ENCODE peak calls at places on chromosomes 5 and 9, in seven cellular contexts. M is gastrocnemius medialis, N is right atrium auricular region, R is upper lobe of right lung, Q is psoas muscle, Z is heart left ventricle, L is A673. E is an unnamed sample.

GRCh38 chr5:91144491-91145232 is 238.5 kb downstream of the ARRDC3 start:
- DNase-seq in M (no peak), N (no peak), R (no peak), Q (no peak), Z (no peak), L (no peak), E (no peak)

GRCh38 chr5:75007537-75007847 is 44.9 kb downstream of the GCNT4 start:
- DNase-seq in M (no peak), N (no peak), R (no peak), Q (no peak), Z (no peak), L (peak; percentile 40), E (no peak)

GRCh38 chr5:151523335-151523734 is 67.8 kb downstream of the FAT2 start:
- DNase-seq in M (no peak), N (no peak), R (no peak), Q (no peak), Z (no peak), L (peak; percentile 47), E (no peak)

GRCh38 chr5:37777472-37778135 is 62.2 kb downstream of the GDNF start:
- DNase-seq in M (no peak), N (no peak), R (no peak), Q (no peak), Z (no peak), L (no peak), E (no peak)

GRCh38 chr5:141192110-141192725 is at the start of gene PCDHB10:
- DNase-seq in M (no peak), N (no peak), R (no peak), Q (no peak), Z (no peak), L (peak; percentile 78), E (peak; percentile 8)

GRCh38 chr9:69649566-69650260 is 22.5 kb downstream of the APBA1 start:
- DNase-seq in M (no peak), N (no peak), R (no peak), Q (no peak), Z (no peak), L (no peak), E (no peak)

GRCh38 chr5:142543951-142544753 is 141.7 kb downstream of the FGF1 start:
- DNase-seq in M (no peak), N (no peak), R (no peak), Q (no peak), Z (no peak), L (no peak), E (no peak)

GRCh38 chr5:100667021-100667671 is 132.0 kb downstream of the FAM174A start:
- DNase-seq in M (no peak), N (no peak), R (no peak), Q (no peak), Z (no peak), L (peak; percentile 48), E (no peak)

GRCh38 chr9:116550728-116551436 is 136.2 kb upstream of the TRIM32 start:
- DNase-seq in M (no peak), N (no peak), R (no peak), Q (peak; percentile 23), Z (no peak), L (no peak), E (no peak)

GRCh38 chr5:125558466-125558865 is 812.0 kb upstream of the ZNF608 start:
- DNase-seq in M (no peak), N (no peak), R (no peak), Q (no peak), Z (no peak), L (no peak), E (no peak)

GRCh38 chr5:125560476-125561225 is 814.2 kb upstream of the ZNF608 start:
- DNase-seq in M (no peak), N (no peak), R (no peak), Q (no peak), Z (no peak), L (no peak), E (no peak)

GRCh38 chr5:125554355-125554754 is 807.9 kb upstream of the ZNF608 start:
- DNase-seq in M (no peak), N (no peak), R (no peak), Q (no peak), Z (no peak), L (no peak), E (no peak)

GRCh38 chr5:125555591-125555990 is 809.2 kb upstream of the ZNF608 start:
- DNase-seq in M (no peak), N (no peak), R (no peak), Q (no peak), Z (no peak), L (no peak), E (no peak)

DNA sequence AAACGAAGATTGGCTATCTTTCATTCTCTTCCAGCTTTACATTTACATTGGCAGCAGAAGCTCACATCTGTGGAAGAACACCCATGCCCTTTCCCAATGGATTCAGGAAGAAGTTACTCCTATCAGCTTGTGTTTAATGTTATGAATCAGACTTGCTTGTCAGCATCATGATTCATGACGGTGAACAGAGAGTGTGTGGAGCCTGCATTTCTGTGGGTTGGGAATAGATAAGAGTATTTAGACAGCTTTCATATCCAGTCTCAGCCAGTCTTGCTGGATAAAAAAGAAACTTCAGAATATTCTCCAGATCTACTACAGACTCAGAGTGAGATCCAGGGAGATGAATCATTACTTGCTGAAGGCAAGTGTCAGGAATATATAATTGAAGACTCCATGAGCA is 812.9 kb upstream of the ZNF608 start:
- DNase-seq in M (no peak), N (no peak), R (no peak), Q (no peak), Z (peak; percentile 12), L (no peak), E (no peak)
- H3K4me1 ChIP-seq in M (no peaks in the 10 kb centered on the region), N (no peaks in the 10 kb centered on the region), R (no peaks in the 10 kb centered on the region), Q (no peaks in the 10 kb centered on the region), Z (no peaks in the 10 kb centered on the region), L (no peaks in the 10 kb centered on the region), E (no peaks in the 10 kb centered on the region)

GRCh38 chr9:3756071-3756470 is 230.3 kb upstream of the RFX3 start:
- DNase-seq in M (no peak), N (no peak), R (no peak), Q (no peak), Z (no peak), L (no peak), E (no peak)

GRCh38 chr9:3750311-3750710 is 224.5 kb upstream of the RFX3 start:
- DNase-seq in M (no peak), N (no peak), R (no peak), Q (no peak), Z (no peak), L (no peak), E (no peak)

GRCh38 chr9:3746296-3747275 is 220.8 kb upstream of the RFX3 start:
- DNase-seq in M (no peak), N (no peak), R (no peak), Q (no peak), Z (no peak), L (peak; percentile 63), E (no peak)

DNA sequence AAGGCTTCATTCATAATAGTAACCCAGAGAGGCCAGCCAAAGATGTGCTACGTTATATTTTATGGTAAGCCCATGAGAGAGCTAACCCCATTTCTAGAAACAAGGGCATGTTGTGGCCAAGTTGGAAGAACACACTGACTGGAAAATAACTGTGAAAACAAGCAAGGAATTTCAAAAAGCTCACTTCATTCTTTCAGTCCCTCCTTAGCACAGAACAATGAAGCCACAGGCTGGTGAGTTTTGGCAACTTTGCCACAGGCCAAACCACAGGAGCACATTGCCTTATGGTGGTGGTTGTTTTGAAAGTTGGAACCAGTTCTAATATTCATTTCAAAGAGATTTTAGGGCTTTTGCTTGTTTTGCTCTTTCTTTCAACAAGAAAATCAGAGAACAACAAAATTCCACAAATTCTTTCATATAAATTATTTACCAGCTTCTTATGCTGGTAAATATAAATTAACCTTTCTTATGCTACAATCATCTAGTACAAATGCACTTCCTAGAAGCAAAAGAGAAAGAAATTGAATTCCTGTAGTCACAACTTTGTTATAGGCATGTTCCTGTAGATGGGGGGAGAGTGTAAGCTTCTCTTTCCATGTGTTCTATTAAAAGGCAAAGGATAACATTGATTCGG is 225.4 kb upstream of the RFX3 start:
- DNase-seq in M (no peak), N (no peak), R (no peak), Q (no peak), Z (no peak), L (no peak), E (no peak)
- H3K27ac ChIP-seq in M (no peak overlapping the region), N (no peak overlapping the region), R (no peak overlapping the region), Q (no peak overlapping the region), Z (no peak overlapping the region), L (no peak overlapping the region), E (no peak overlapping the region)

DNA sequence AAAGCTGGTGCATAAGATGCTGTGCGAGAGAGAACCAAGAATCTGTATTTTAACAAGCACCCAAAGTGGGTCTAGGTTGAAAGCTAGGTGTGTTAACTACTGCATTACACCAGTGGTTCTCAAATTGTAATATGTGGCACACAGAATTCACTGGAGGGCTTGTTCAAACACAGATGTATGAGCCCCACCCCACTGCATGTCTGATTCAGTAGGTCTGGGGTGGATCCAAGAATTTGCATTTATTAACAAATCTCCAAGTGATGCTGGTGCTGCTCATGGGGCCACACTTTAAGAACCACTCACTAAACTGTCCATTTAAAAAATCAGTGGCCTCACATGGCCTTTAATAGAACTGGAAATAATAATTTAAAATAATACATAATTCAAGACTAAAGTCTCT is 40.4 kb downstream of the LPAR1 start:
- DNase-seq in M (no peak), N (no peak), R (no peak), Q (no peak), Z (no peak), L (no peak), E (no peak)
- H3K4me1 ChIP-seq in M (no peaks in the 10 kb centered on the region), N (no peaks in the 10 kb centered on the region), R (peaks cover 11% of the 10 kb centered on the region), Q (no peaks in the 10 kb centered on the region), Z (no peaks in the 10 kb centered on the region), L (peaks cover 82% of the 10 kb centered on the region), E (no peaks in the 10 kb centered on the region)

GRCh38 chr5:88049156-88049555 is 219.5 kb downstream of the TMEM161B start:
- DNase-seq in M (no peak), N (no peak), R (no peak), Q (no peak), Z (no peak), L (no peak), E (no peak)
- H3K27ac ChIP-seq in M (no peak overlapping the region), N (no peak overlapping the region), R (no peak overlapping the region), Q (no peak overlapping the region), Z (no peak overlapping the region), L (no peak overlapping the region), E (no peak overlapping the region)

E was measured in effector memory CD4-positive, alpha-beta T cell.